ENCODE peak calls at places on chromosomes 12 and 14, in nine cellular contexts. One of them, this sample, is unnamed.

GRCh38 chr12:31324845-31325523 is 966 bp downstream of the SINHCAF start:
- DNase-seq in K562: peak; percentile 52
- DNase-seq in heart left ventricle: peak; percentile 63
- DNase-seq in A549: peak; percentile 59
- DNase-seq in IMR-90: peak; percentile 49
- DNase-seq in stomach: peak; percentile 55
- DNase-seq in Peyer's patch: peak; percentile 41
- DNase-seq in right lobe of liver: peak; percentile 72
- DNase-seq in adrenal gland: peak; percentile 68
- DNase-seq in this sample: peak; percentile 89

GRCh38 chr12:123492290-123492689 is 34.4 kb downstream of the SNRNP35 start:
- DNase-seq in adrenal gland: no peak
- DNase-seq in Peyer's patch: no peak
- DNase-seq in right lobe of liver: no peak
- DNase-seq in IMR-90: no peak
- DNase-seq in heart left ventricle: no peak
- DNase-seq in A549: no peak
- DNase-seq in stomach: no peak
- DNase-seq in K562: no peak
- DNase-seq in this sample: no peak

GRCh38 chr14:85380891-85381290 is 149.1 kb upstream of the FLRT2 start:
- DNase-seq in stomach: no peak
- DNase-seq in heart left ventricle: no peak
- DNase-seq in adrenal gland: no peak
- DNase-seq in right lobe of liver: no peak
- DNase-seq in IMR-90: no peak
- DNase-seq in Peyer's patch: no peak
- DNase-seq in A549: no peak
- DNase-seq in K562: no peak
- DNase-seq in this sample: no peak

GRCh38 chr14:69242311-69243224 is 17.4 kb upstream of the GALNT16 start:
- DNase-seq in A549: peak; percentile 69
- DNase-seq in Peyer's patch: peak; percentile 39
- DNase-seq in heart left ventricle: no peak
- DNase-seq in right lobe of liver: no peak
- DNase-seq in K562: peak; percentile 55
- DNase-seq in IMR-90: peak; percentile 74
- DNase-seq in stomach: peak; percentile 69
- DNase-seq in adrenal gland: peak; percentile 63
- DNase-seq in this sample: no peak

GRCh38 chr12:52975820-52976573 is 27.1 kb downstream of the KRT18 start:
- DNase-seq in A549: peak; percentile 92
- DNase-seq in stomach: peak; percentile 66
- DNase-seq in right lobe of liver: peak; percentile 60
- DNase-seq in Peyer's patch: no peak
- DNase-seq in heart left ventricle: peak; percentile 31
- DNase-seq in adrenal gland: no peak
- DNase-seq in IMR-90: peak; percentile 27
- DNase-seq in K562: no peak
- DNase-seq in this sample: no peak

GRCh38 chr12:54641554-54641953 is 6.6 kb downstream of the DCD start:
- DNase-seq in heart left ventricle: no peak
- DNase-seq in adrenal gland: no peak
- DNase-seq in K562: no peak
- DNase-seq in A549: no peak
- DNase-seq in stomach: no peak
- DNase-seq in right lobe of liver: no peak
- DNase-seq in IMR-90: no peak
- DNase-seq in Peyer's patch: no peak
- DNase-seq in this sample: no peak

GRCh38 chr14:19800282-19801117 is 3.1 kb upstream of the OR4N2 start:
- DNase-seq in A549: no peak
- DNase-seq in K562: no peak
- DNase-seq in adrenal gland: no peak
- DNase-seq in Peyer's patch: no peak
- DNase-seq in right lobe of liver: no peak
- DNase-seq in IMR-90: no peak
- DNase-seq in stomach: no peak
- DNase-seq in heart left ventricle: no peak
- DNase-seq in this sample: no peak

GRCh38 chr12:108568653-108569154 is 6.3 kb downstream of the ISCU start:
- DNase-seq in K562: no peak
- DNase-seq in heart left ventricle: no peak
- DNase-seq in A549: no peak
- DNase-seq in stomach: no peak
- DNase-seq in Peyer's patch: peak; percentile 66
- DNase-seq in adrenal gland: no peak
- DNase-seq in right lobe of liver: no peak
- DNase-seq in IMR-90: no peak
- DNase-seq in this sample: no peak

GRCh38 chr12:113689047-113689610 is 217.5 kb upstream of the LHX5 start:
- DNase-seq in right lobe of liver: no peak
- DNase-seq in IMR-90: no peak
- DNase-seq in stomach: no peak
- DNase-seq in Peyer's patch: no peak
- DNase-seq in heart left ventricle: no peak
- DNase-seq in A549: no peak
- DNase-seq in K562: no peak
- DNase-seq in adrenal gland: no peak
- DNase-seq in this sample: no peak

GRCh38 chr12:105676694-105677093 is 346.2 kb downstream of the C12orf75 start:
- DNase-seq in K562: no peak
- DNase-seq in right lobe of liver: no peak
- DNase-seq in stomach: peak; percentile 31
- DNase-seq in IMR-90: no peak
- DNase-seq in A549: no peak
- DNase-seq in adrenal gland: peak; percentile 23
- DNase-seq in heart left ventricle: peak; percentile 31
- DNase-seq in Peyer's patch: no peak
- DNase-seq in this sample: peak; percentile 85

GRCh38 chr12:110252716-110253115 is 28.3 kb upstream of the ATP2A2 start:
- DNase-seq in IMR-90: no peak
- DNase-seq in heart left ventricle: peak; percentile 88
- DNase-seq in adrenal gland: no peak
- DNase-seq in right lobe of liver: peak; percentile 26
- DNase-seq in A549: no peak
- DNase-seq in Peyer's patch: no peak
- DNase-seq in stomach: no peak
- DNase-seq in K562: no peak
- DNase-seq in this sample: no peak

GRCh38 chr14:99647407-99647806 is 2.5 kb downstream of the HHIPL1 start:
- DNase-seq in IMR-90: peak; percentile 26
- DNase-seq in heart left ventricle: no peak
- DNase-seq in adrenal gland: no peak
- DNase-seq in K562: no peak
- DNase-seq in Peyer's patch: no peak
- DNase-seq in A549: no peak
- DNase-seq in right lobe of liver: no peak
- DNase-seq in stomach: no peak
- DNase-seq in this sample: no peak

GRCh38 chr14:99644035-99644587 is 818 bp upstream of the HHIPL1 start:
- DNase-seq in Peyer's patch: no peak
- DNase-seq in right lobe of liver: no peak
- DNase-seq in A549: no peak
- DNase-seq in adrenal gland: no peak
- DNase-seq in IMR-90: no peak
- DNase-seq in heart left ventricle: no peak
- DNase-seq in K562: no peak
- DNase-seq in stomach: no peak
- DNase-seq in this sample: no peak

GRCh38 chr14:99644723-99645544 is at the start of gene HHIPL1:
- DNase-seq in IMR-90: peak; percentile 17
- DNase-seq in adrenal gland: no peak
- DNase-seq in right lobe of liver: no peak
- DNase-seq in Peyer's patch: no peak
- DNase-seq in A549: no peak
- DNase-seq in stomach: no peak
- DNase-seq in K562: no peak
- DNase-seq in heart left ventricle: peak; percentile 49
- DNase-seq in this sample: no peak

GRCh38 chr14:99643343-99643742 is 1.6 kb upstream of the HHIPL1 start:
- DNase-seq in K562: no peak
- DNase-seq in Peyer's patch: no peak
- DNase-seq in IMR-90: no peak
- DNase-seq in heart left ventricle: no peak
- DNase-seq in A549: no peak
- DNase-seq in stomach: no peak
- DNase-seq in adrenal gland: no peak
- DNase-seq in right lobe of liver: no peak
- DNase-seq in this sample: no peak

DNA sequence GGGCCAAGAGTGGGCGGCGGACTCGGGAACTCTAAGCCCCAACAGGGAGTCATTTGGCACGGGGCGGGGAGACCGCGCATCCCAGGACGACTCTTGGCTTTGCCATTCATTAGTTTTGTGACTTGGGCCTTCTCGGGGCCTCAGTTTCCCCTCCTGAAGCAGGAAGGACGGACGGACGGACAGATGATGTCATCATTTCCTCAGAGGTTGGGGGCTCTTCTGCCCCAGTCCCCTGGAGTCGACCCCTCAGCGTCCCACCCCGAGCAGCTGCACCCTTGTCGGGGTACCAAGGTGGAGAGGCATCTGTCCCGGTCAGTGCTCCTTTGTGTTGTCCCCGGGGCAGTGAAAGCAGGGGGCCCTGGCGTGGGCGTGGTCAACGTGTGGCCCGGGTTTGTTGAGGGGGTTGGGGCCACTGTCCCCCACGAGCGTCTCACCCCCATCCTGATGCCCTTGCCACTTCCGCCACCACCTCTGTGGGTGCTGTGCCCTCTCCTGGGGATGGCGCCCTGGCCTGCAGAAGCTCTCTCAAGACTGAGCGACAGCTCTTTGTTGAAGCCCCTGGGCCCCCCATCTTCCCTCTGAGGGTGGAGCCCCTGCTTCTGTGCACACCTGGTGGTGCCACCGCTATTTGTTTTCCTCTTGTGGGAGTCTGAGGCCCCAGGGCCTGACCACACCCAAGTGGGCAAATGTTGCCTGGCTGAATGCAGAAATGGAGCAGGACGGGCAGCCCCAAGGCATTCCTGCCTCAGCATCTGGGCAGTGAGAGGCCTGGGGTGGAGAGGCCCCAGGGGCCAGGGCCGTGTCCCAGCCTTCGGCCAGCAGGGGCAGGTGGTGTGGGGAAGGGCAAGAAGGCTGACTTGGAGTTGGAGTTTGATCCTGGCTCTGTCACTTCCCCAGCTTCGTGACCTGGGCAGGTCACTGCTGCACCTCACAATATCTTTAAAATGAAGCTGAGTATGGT is 896 bp downstream of the HHIPL1 start:
- DNase-seq in stomach: no peak
- DNase-seq in A549: no peak
- DNase-seq in adrenal gland: no peak
- DNase-seq in heart left ventricle: no peak
- DNase-seq in IMR-90: no peak
- DNase-seq in right lobe of liver: no peak
- DNase-seq in Peyer's patch: no peak
- DNase-seq in K562: no peak
- DNase-seq in this sample: no peak
- H3K4me3 ChIP-seq in stomach: peak overlapping the region; percentile 54
- H3K4me3 ChIP-seq in A549: peak overlapping the region; percentile 44
- H3K4me3 ChIP-seq in adrenal gland: no peak overlapping the region
- H3K4me3 ChIP-seq in heart left ventricle: peak overlapping the region; percentile 43
- H3K4me3 ChIP-seq in IMR-90: peak overlapping the region; percentile 47
- H3K4me3 ChIP-seq in right lobe of liver: peak overlapping the region; percentile 36
- H3K4me3 ChIP-seq in Peyer's patch: peak overlapping the region; percentile 11
- H3K4me3 ChIP-seq in K562: no peak overlapping the region
- H3K4me3 ChIP-seq in this sample: peak overlapping the region; percentile 56

GRCh38 chr14:54767450-54767849 is 135.2 kb downstream of the GCH1 start:
- DNase-seq in heart left ventricle: no peak
- DNase-seq in A549: no peak
- DNase-seq in adrenal gland: no peak
- DNase-seq in right lobe of liver: no peak
- DNase-seq in stomach: no peak
- DNase-seq in IMR-90: no peak
- DNase-seq in Peyer's patch: no peak
- DNase-seq in K562: no peak
- DNase-seq in this sample: no peak
- H3K27ac ChIP-seq in heart left ventricle: peak overlapping the region; percentile 91
- H3K27ac ChIP-seq in A549: no peak overlapping the region
- H3K27ac ChIP-seq in adrenal gland: no peak overlapping the region
- H3K27ac ChIP-seq in right lobe of liver: no peak overlapping the region
- H3K27ac ChIP-seq in stomach: no peak overlapping the region
- H3K27ac ChIP-seq in IMR-90: no peak overlapping the region
- H3K27ac ChIP-seq in Peyer's patch: no peak overlapping the region
- H3K27ac ChIP-seq in K562: no peak overlapping the region
- H3K27ac ChIP-seq in this sample: no peak overlapping the region

DNA sequence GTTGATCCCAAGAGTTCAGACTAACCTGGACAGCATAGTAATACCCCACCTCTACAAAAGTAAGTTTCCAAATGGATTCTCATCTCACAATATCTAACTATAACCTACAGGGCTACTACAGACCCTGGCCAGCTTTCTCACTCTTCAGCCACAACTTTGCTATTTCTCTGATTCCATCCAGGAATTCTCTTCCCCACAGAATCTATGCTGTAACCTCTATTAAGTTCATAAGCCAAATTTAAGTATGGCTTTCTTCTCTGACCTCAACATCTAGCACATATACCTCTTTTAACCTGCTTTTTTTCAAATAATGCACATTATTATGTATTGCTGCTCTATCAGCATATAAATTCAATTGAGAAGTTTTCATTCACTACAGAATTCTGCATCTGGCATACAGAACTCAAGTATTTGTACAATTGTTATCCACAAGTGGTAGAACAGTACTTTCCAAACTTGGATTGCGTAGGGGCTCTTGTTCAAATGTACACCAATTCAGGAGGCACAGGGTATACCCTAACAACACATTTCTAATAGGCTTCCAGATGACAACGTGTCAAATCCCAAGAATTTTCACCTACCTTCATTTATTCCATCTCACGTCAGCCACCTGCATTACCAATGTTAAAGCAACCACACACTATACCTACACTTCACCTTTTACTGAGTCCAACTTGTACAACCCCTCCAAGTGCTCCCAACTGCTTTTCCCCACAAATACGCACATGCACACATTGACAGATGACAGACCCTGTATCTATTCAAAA is 3.8 kb downstream of the RPS29 start:
- DNase-seq in right lobe of liver: no peak
- DNase-seq in Peyer's patch: no peak
- DNase-seq in A549: no peak
- DNase-seq in IMR-90: no peak
- DNase-seq in heart left ventricle: no peak
- DNase-seq in stomach: no peak
- DNase-seq in K562: no peak
- DNase-seq in adrenal gland: no peak
- DNase-seq in this sample: no peak
- TF ChIP-seq POLR2A in right lobe of liver: peak; percentile 11
- TF ChIP-seq POLR2A in Peyer's patch: no peak
- TF ChIP-seq POLR2A in A549: no peak
- TF ChIP-seq POLR2A in IMR-90: no peak
- TF ChIP-seq POLR2A in heart left ventricle: no peak
- TF ChIP-seq POLR2A in stomach: no peak
- TF ChIP-seq POLR2A in K562: peak; percentile 77
- TF ChIP-seq POLR2A in adrenal gland: no peak
- TF ChIP-seq POLR2A in this sample: no peak

DNA sequence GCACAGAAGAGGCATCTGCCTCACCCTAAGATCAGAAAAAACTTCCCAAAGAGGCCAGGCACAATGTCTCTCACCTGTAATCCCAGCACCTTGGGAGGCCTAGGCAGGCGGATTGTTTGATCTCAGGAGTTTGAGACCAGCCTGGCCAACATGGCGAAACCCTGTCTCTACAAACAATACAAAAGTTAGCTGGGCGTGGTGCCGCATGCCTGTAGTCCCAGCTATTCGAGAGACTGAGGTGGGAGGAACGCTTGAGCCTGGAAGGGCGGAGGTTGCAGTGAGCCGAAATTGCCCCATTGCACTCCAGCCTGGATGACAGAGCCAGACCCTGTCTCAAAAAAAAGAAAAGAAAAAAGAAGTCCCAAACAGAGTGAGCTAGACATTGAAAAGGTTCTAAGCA is 4.5 kb downstream of the ZBTB1 start:
- DNase-seq in A549: peak; percentile 21
- DNase-seq in Peyer's patch: no peak
- DNase-seq in K562: no peak
- DNase-seq in adrenal gland: no peak
- DNase-seq in IMR-90: no peak
- DNase-seq in stomach: no peak
- DNase-seq in right lobe of liver: no peak
- DNase-seq in heart left ventricle: no peak
- DNase-seq in this sample: no peak
- H3K4me3 ChIP-seq in A549: no peak overlapping the region
- H3K4me3 ChIP-seq in Peyer's patch: no peak overlapping the region
- H3K4me3 ChIP-seq in K562: no peak overlapping the region
- H3K4me3 ChIP-seq in adrenal gland: no peak overlapping the region
- H3K4me3 ChIP-seq in IMR-90: no peak overlapping the region
- H3K4me3 ChIP-seq in stomach: no peak overlapping the region
- H3K4me3 ChIP-seq in right lobe of liver: no peak overlapping the region
- H3K4me3 ChIP-seq in heart left ventricle: no peak overlapping the region
- H3K4me3 ChIP-seq in this sample: no peak overlapping the region